ENCODE peak calls at places on chromosomes 12 and 14, in eight cellular contexts. Q is H1, E is K562, W is sigmoid colon, A is GM12878, X is stomach, K is SK-N-SH, Y is HepG2. G is an unnamed sample.

GRCh38 chr12:106136263-106136662 is 2.5 kb downstream of the NUAK1 start:
- DNase-seq in Q (peak; percentile 96), E (peak; percentile 62), W (peak; percentile 93), A (no peak), X (peak; percentile 90), K (peak; percentile 70), Y (peak; percentile 73), G (peak; percentile 86)

GRCh38 chr12:65039306-65039705 is 81.8 kb downstream of the WIF1 start:
- DNase-seq in Q (no peak), E (no peak), W (no peak), A (no peak), X (no peak), K (no peak), Y (no peak), G (no peak)

GRCh38 chr14:72711936-72712335 is 182.0 kb downstream of the DPF3 start:
- DNase-seq in Q (no peak), E (no peak), W (peak; percentile 50), A (no peak), X (no peak), K (no peak), Y (no peak), G (no peak)

GRCh38 chr12:63826002-63826585 is 18.4 kb upstream of the SRGAP1 start:
- DNase-seq in Q (no peak), E (peak; percentile 20), W (no peak), A (no peak), X (no peak), K (peak; percentile 72), Y (peak; percentile 56), G (no peak)

GRCh38 chr12:95458761-95459160 is 15.2 kb upstream of the METAP2 start:
- DNase-seq in Q (no peak), E (no peak), W (no peak), A (no peak), X (no peak), K (no peak), Y (no peak), G (no peak)

GRCh38 chr14:89167705-89168104 is 249.3 kb downstream of the FOXN3 start:
- DNase-seq in Q (no peak), E (no peak), W (no peak), A (no peak), X (no peak), K (no peak), Y (no peak), G (no peak)

GRCh38 chr12:122159879-122160278 is 14.1 kb downstream of the IL31 start:
- DNase-seq in Q (no peak), E (no peak), W (no peak), A (no peak), X (no peak), K (peak; percentile 27), Y (no peak), G (no peak)

GRCh38 chr12:24617471-24617870 is 331.4 kb downstream of the BCAT1 start:
- DNase-seq in Q (no peak), E (no peak), W (no peak), A (no peak), X (no peak), K (no peak), Y (no peak), G (no peak)

GRCh38 chr12:120346681-120347080 is 19.1 kb upstream of the PLA2G1B start:
- DNase-seq in Q (no peak), E (no peak), W (no peak), A (no peak), X (no peak), K (no peak), Y (no peak), G (no peak)

GRCh38 chr14:51248041-51248987 is 8.3 kb downstream of the TMX1 start:
- DNase-seq in Q (no peak), E (no peak), W (no peak), A (peak; percentile 40), X (no peak), K (no peak), Y (no peak), G (no peak)

GRCh38 chr12:110846615-110847566 is at the start of gene CCDC63:
- DNase-seq in Q (peak; percentile 83), E (peak; percentile 55), W (peak; percentile 78), A (no peak), X (peak; percentile 58), K (peak; percentile 86), Y (peak; percentile 14), G (peak; percentile 60)

GRCh38 chr14:103716091-103716801 is 636 bp downstream of the ZFYVE21 start:
- DNase-seq in Q (no peak), E (peak; percentile 67), W (no peak), A (no peak), X (no peak), K (peak; percentile 74), Y (no peak), G (peak; percentile 60)

GRCh38 chr12:93645702-93646101 is 31.5 kb upstream of the CRADD start:
- DNase-seq in Q (no peak), E (no peak), W (no peak), A (no peak), X (no peak), K (no peak), Y (no peak), G (no peak)

GRCh38 chr12:87054225-87054624 is 798.0 kb upstream of the MGAT4C start:
- DNase-seq in Q (no peak), E (no peak), W (no peak), A (no peak), X (no peak), K (no peak), Y (no peak), G (no peak)

GRCh38 chr12:42762395-42762925 is 172.9 kb upstream of the PRICKLE1 start:
- DNase-seq in Q (no peak), E (no peak), W (no peak), A (no peak), X (no peak), K (no peak), Y (no peak), G (no peak)

GRCh38 chr12:7647071-7647470 is 18.6 kb downstream of the APOBEC1 start:
- DNase-seq in Q (no peak), E (no peak), W (no peak), A (no peak), X (no peak), K (no peak), Y (no peak), G (no peak)

GRCh38 chr14:98382662-98383061 is 889.3 kb downstream of the BCL11B start:
- DNase-seq in Q (no peak), E (no peak), W (no peak), A (no peak), X (no peak), K (no peak), Y (no peak), G (no peak)

GRCh38 chr14:82003418-82003817 is 469.8 kb upstream of the SEL1L start:
- DNase-seq in Q (no peak), E (no peak), W (no peak), A (no peak), X (no peak), K (no peak), Y (no peak), G (no peak)

GRCh38 chr12:110330544-110330943 is 49.5 kb downstream of the ATP2A2 start:
- DNase-seq in Q (no peak), E (no peak), W (no peak), A (no peak), X (no peak), K (no peak), Y (no peak), G (no peak)

GRCh38 chr14:58638231-58639205 is 756 bp downstream of the DACT1 start:
- DNase-seq in Q (peak; percentile 74), E (no peak), W (peak; percentile 66), A (no peak), X (no peak), K (peak; percentile 58), Y (no peak), G (peak; percentile 15)
- TF ChIP-seq CTCF in Q (peak; percentile 2), E (no peak), W (no peak), A (no peak), X (no peak), K (peak; percentile 9), Y (no peak), G (no peak)

DNA sequence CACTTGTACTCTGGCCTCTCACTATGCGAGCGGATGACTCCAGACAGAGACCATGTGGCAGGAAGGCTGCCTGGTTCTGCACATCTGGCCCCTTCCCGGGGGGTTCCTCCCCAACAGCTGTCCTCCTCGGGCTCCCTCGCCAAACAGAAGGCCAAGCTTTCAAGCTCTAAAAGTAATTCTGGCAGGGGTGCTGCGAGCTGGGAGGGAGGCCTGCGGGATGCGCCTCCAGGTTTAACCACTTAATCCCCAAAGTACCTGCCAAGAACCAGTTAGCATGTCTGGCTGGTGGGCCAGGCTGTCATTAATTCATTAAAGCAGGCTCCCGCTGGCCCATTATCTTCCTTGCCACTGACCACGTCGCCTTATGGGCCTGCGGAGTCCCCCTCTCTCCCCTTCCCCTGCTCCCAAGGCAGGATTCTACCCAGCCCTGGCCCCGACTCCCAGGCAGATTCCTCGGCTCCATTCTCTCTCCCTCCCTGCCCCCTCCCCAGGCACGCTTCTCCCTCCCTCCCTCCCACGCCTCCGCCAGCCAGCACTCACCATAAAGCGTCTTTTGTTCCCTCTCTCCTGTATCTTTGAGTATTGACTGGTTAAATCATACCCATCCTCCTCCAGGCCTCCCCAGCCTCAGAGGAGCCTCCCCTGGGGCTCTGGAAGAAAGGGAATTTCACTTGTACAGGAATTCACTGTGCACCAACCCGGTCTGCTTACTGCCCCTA is 4.9 kb downstream of the HRK start:
- DNase-seq in Q (peak; percentile 64), E (no peak), W (no peak), A (no peak), X (no peak), K (peak; percentile 57), Y (no peak), G (no peak)
- TF ChIP-seq EP300 in Q (no peak), E (no peak), W (no peak), A (no peak), X (no peak), K (no peak), Y (no peak), G (no peak)

GRCh38 chr12:83321971-83322370 is 635.3 kb downstream of the TMTC2 start:
- DNase-seq in Q (no peak), E (no peak), W (no peak), A (no peak), X (no peak), K (no peak), Y (no peak), G (no peak)

GRCh38 chr12:83322816-83323215 is 636.1 kb downstream of the TMTC2 start:
- DNase-seq in Q (no peak), E (no peak), W (no peak), A (no peak), X (no peak), K (no peak), Y (no peak), G (no peak)

GRCh38 chr12:83320350-83320749 is 633.6 kb downstream of the TMTC2 start:
- DNase-seq in Q (no peak), E (no peak), W (no peak), A (no peak), X (no peak), K (no peak), Y (no peak), G (no peak)

GRCh38 chr12:83317641-83318040 is 630.9 kb downstream of the TMTC2 start:
- DNase-seq in Q (no peak), E (no peak), W (no peak), A (no peak), X (no peak), K (no peak), Y (no peak), G (no peak)

GRCh38 chr12:83318386-83318971 is 631.8 kb downstream of the TMTC2 start:
- DNase-seq in Q (no peak), E (no peak), W (no peak), A (no peak), X (no peak), K (no peak), Y (no peak), G (no peak)
- TF ChIP-seq POLR2AphosphoS5 in Q (no peak), E (no peak), W (peak; percentile 92), A (no peak), X (peak; percentile 43), K (no peak), Y (no peak), G (peak; percentile 69)

GRCh38 chr14:77028384-77029246 is at the start of gene IRF2BPL:
- DNase-seq in Q (peak; percentile 88), E (peak; percentile 92), W (peak; percentile 100), A (peak; percentile 87), X (peak; percentile 98), K (peak; percentile 97), Y (peak; percentile 94), G (peak; percentile 99)
- TF ChIP-seq CTCF in Q (no peak), E (no peak), W (no peak), A (no peak), X (no peak), K (no peak), Y (no peak), G (no peak)